ENCODE peak calls at places on chromosomes 16 and 17, in five cellular contexts. S, R, G, U and O are unnamed samples.

GRCh38 chr17:48606892-48607241 is 2.1 kb upstream of the HOXB6 start:
- DNase-seq in S (no peak), R (no peak), G (no peak), U (no peak), O (no peak)

GRCh38 chr17:17815062-17815406 is 21.8 kb downstream of the SREBF1 start:
- DNase-seq in S (peak), R (no peak), G (no peak), U (no peak), O (no peak)

GRCh38 chr16:53111078-53111776 is 56.4 kb downstream of the CHD9 start:
- DNase-seq in S (no peak), R (no peak), G (no peak), U (no peak), O (no peak)

GRCh38 chr16:11743308-11744074 is 834 bp upstream of the TXNDC11 start:
- DNase-seq in S (no peak), R (peak), G (peak), U (peak), O (peak)

GRCh38 chr16:67514382-67514828 is 14.2 kb upstream of the RIPOR1 start:
- DNase-seq in S (peak), R (peak), G (peak), U (peak), O (peak)

GRCh38 chr16:3602320-3602653 is 9.1 kb downstream of the SLX4 start:
- DNase-seq in S (no peak), R (no peak), G (no peak), U (no peak), O (no peak)

GRCh38 chr16:8819635-8820034 is 22.0 kb downstream of the PMM2 start:
- DNase-seq in S (no peak), R (no peak), G (no peak), U (no peak), O (no peak)

GRCh38 chr16:10371592-10371991 is 14.3 kb upstream of the ATF7IP2 start:
- DNase-seq in S (no peak), R (no peak), G (no peak), U (no peak), O (no peak)

GRCh38 chr16:82653550-82654511 is 27.1 kb downstream of the CDH13 start:
- DNase-seq in S (peak), R (peak), G (no peak), U (peak), O (no peak)

GRCh38 chr16:46796764-46797269 is 34.2 kb downstream of the C16orf87 start:
- DNase-seq in S (no peak), R (no peak), G (no peak), U (no peak), O (no peak)

GRCh38 chr16:82891918-82892317 is 265.1 kb downstream of the CDH13 start:
- DNase-seq in S (no peak), R (no peak), G (no peak), U (no peak), O (no peak)

GRCh38 chr16:1377406-1378010 is 25.8 kb downstream of the GNPTG start:
- DNase-seq in S (no peak), R (no peak), G (no peak), U (no peak), O (no peak)

GRCh38 chr16:81469710-81470481 is 25.3 kb downstream of the CMIP start:
- DNase-seq in S (no peak), R (peak), G (no peak), U (no peak), O (no peak)

GRCh38 chr17:38693700-38694329 is 11.3 kb upstream of the MLLT6 start:
- DNase-seq in S (no peak), R (no peak), G (no peak), U (no peak), O (no peak)

GRCh38 chr16:75603241-75603640 is 19.8 kb downstream of the ADAT1 start:
- DNase-seq in S (no peak), R (no peak), G (no peak), U (no peak), O (no peak)

GRCh38 chr16:89257757-89258465 is 40.4 kb downstream of the ZNF778 start:
- DNase-seq in S (no peak), R (no peak), G (peak), U (no peak), O (no peak)